ENCODE peak calls at places on chromosomes 1 and 21, in nine cellular contexts. One of them, this sample, is unnamed.

GRCh38 chr1:6348511-6349191 is 44.9 kb downstream of the ACOT7 start:
- DNase-seq in stimulated activated CD8-positive, alpha-beta memory T cell treated with anti-CD3 and anti-CD28 coated beads, Interleukin-4, amount 100 ng/mL, for 4 hours: peak
- DNase-seq in D341Med: no peak
- DNase-seq in retina: no peak
- DNase-seq in T-helper 1 cell: peak
- DNase-seq in endothelial cell: peak
- DNase-seq in aorta: no peak
- DNase-seq in germinal center: no peak
- DNase-seq in CD8-positive, alpha-beta T cell: peak
- DNase-seq in this sample: no peak

GRCh38 chr1:151908228-151908691 is 1.1 kb downstream of the THEM4 start:
- DNase-seq in stimulated activated CD8-positive, alpha-beta memory T cell treated with anti-CD3 and anti-CD28 coated beads, Interleukin-4, amount 100 ng/mL, for 4 hours: no peak
- DNase-seq in germinal center: no peak
- DNase-seq in CD8-positive, alpha-beta T cell: no peak
- DNase-seq in retina: no peak
- DNase-seq in endothelial cell: no peak
- DNase-seq in T-helper 1 cell: no peak
- DNase-seq in aorta: no peak
- DNase-seq in D341Med: no peak
- DNase-seq in this sample: no peak

GRCh38 chr1:11198851-11199628 is 9.9 kb downstream of the ANGPTL7 start:
- DNase-seq in aorta: no peak
- DNase-seq in germinal center: no peak
- DNase-seq in CD8-positive, alpha-beta T cell: no peak
- DNase-seq in D341Med: no peak
- DNase-seq in T-helper 1 cell: no peak
- DNase-seq in stimulated activated CD8-positive, alpha-beta memory T cell treated with anti-CD3 and anti-CD28 coated beads, Interleukin-4, amount 100 ng/mL, for 4 hours: no peak
- DNase-seq in retina: peak
- DNase-seq in endothelial cell: no peak
- DNase-seq in this sample: peak

GRCh38 chr1:56331892-56332567 is 247.3 kb downstream of the PLPP3 start:
- DNase-seq in T-helper 1 cell: no peak
- DNase-seq in endothelial cell: no peak
- DNase-seq in CD8-positive, alpha-beta T cell: no peak
- DNase-seq in stimulated activated CD8-positive, alpha-beta memory T cell treated with anti-CD3 and anti-CD28 coated beads, Interleukin-4, amount 100 ng/mL, for 4 hours: no peak
- DNase-seq in aorta: no peak
- DNase-seq in retina: peak
- DNase-seq in D341Med: no peak
- DNase-seq in germinal center: no peak
- DNase-seq in this sample: no peak

GRCh38 chr21:37435120-37435519 is 68.5 kb downstream of the DYRK1A start:
- DNase-seq in retina: peak
- DNase-seq in endothelial cell: peak
- DNase-seq in aorta: no peak
- DNase-seq in D341Med: peak
- DNase-seq in germinal center: peak
- DNase-seq in stimulated activated CD8-positive, alpha-beta memory T cell treated with anti-CD3 and anti-CD28 coated beads, Interleukin-4, amount 100 ng/mL, for 4 hours: no peak
- DNase-seq in T-helper 1 cell: peak
- DNase-seq in CD8-positive, alpha-beta T cell: peak
- DNase-seq in this sample: peak

GRCh38 chr1:74771913-74772515 is 39.1 kb downstream of the TYW3 start:
- DNase-seq in endothelial cell: peak
- DNase-seq in CD8-positive, alpha-beta T cell: no peak
- DNase-seq in germinal center: peak
- DNase-seq in retina: peak
- DNase-seq in stimulated activated CD8-positive, alpha-beta memory T cell treated with anti-CD3 and anti-CD28 coated beads, Interleukin-4, amount 100 ng/mL, for 4 hours: no peak
- DNase-seq in D341Med: peak
- DNase-seq in T-helper 1 cell: peak
- DNase-seq in aorta: no peak
- DNase-seq in this sample: peak

GRCh38 chr1:43359696-43360095 is 915 bp downstream of the CDC20 start:
- DNase-seq in stimulated activated CD8-positive, alpha-beta memory T cell treated with anti-CD3 and anti-CD28 coated beads, Interleukin-4, amount 100 ng/mL, for 4 hours: no peak
- DNase-seq in aorta: no peak
- DNase-seq in retina: no peak
- DNase-seq in T-helper 1 cell: no peak
- DNase-seq in CD8-positive, alpha-beta T cell: no peak
- DNase-seq in germinal center: no peak
- DNase-seq in endothelial cell: no peak
- DNase-seq in D341Med: no peak
- DNase-seq in this sample: no peak

GRCh38 chr1:24966121-24966723 is 36.1 kb upstream of the RUNX3 start:
- DNase-seq in germinal center: no peak
- DNase-seq in stimulated activated CD8-positive, alpha-beta memory T cell treated with anti-CD3 and anti-CD28 coated beads, Interleukin-4, amount 100 ng/mL, for 4 hours: no peak
- DNase-seq in endothelial cell: no peak
- DNase-seq in T-helper 1 cell: no peak
- DNase-seq in aorta: peak
- DNase-seq in retina: no peak
- DNase-seq in D341Med: no peak
- DNase-seq in CD8-positive, alpha-beta T cell: no peak
- DNase-seq in this sample: no peak

GRCh38 chr1:12556368-12556930 is 61.6 kb downstream of the DHRS3 start:
- DNase-seq in T-helper 1 cell: no peak
- DNase-seq in germinal center: no peak
- DNase-seq in D341Med: peak
- DNase-seq in stimulated activated CD8-positive, alpha-beta memory T cell treated with anti-CD3 and anti-CD28 coated beads, Interleukin-4, amount 100 ng/mL, for 4 hours: no peak
- DNase-seq in aorta: peak
- DNase-seq in CD8-positive, alpha-beta T cell: no peak
- DNase-seq in retina: no peak
- DNase-seq in endothelial cell: no peak
- DNase-seq in this sample: no peak

GRCh38 chr1:110628356-110629105 is 22.4 kb upstream of the KCNA2 start:
- DNase-seq in CD8-positive, alpha-beta T cell: no peak
- DNase-seq in stimulated activated CD8-positive, alpha-beta memory T cell treated with anti-CD3 and anti-CD28 coated beads, Interleukin-4, amount 100 ng/mL, for 4 hours: no peak
- DNase-seq in aorta: no peak
- DNase-seq in D341Med: no peak
- DNase-seq in retina: no peak
- DNase-seq in germinal center: no peak
- DNase-seq in endothelial cell: no peak
- DNase-seq in T-helper 1 cell: no peak
- DNase-seq in this sample: no peak

GRCh38 chr1:61220531-61220930 is 138.2 kb downstream of the NFIA start:
- DNase-seq in retina: no peak
- DNase-seq in CD8-positive, alpha-beta T cell: no peak
- DNase-seq in endothelial cell: no peak
- DNase-seq in stimulated activated CD8-positive, alpha-beta memory T cell treated with anti-CD3 and anti-CD28 coated beads, Interleukin-4, amount 100 ng/mL, for 4 hours: no peak
- DNase-seq in D341Med: no peak
- DNase-seq in T-helper 1 cell: no peak
- DNase-seq in aorta: no peak
- DNase-seq in germinal center: no peak
- DNase-seq in this sample: no peak

GRCh38 chr1:36148821-36149236 is 457 bp downstream of the TRAPPC3 start:
- DNase-seq in stimulated activated CD8-positive, alpha-beta memory T cell treated with anti-CD3 and anti-CD28 coated beads, Interleukin-4, amount 100 ng/mL, for 4 hours: no peak
- DNase-seq in CD8-positive, alpha-beta T cell: no peak
- DNase-seq in D341Med: no peak
- DNase-seq in aorta: no peak
- DNase-seq in germinal center: no peak
- DNase-seq in endothelial cell: no peak
- DNase-seq in retina: no peak
- DNase-seq in T-helper 1 cell: no peak
- DNase-seq in this sample: no peak

GRCh38 chr1:156356875-156357534 is 12.0 kb upstream of the RHBG start:
- DNase-seq in germinal center: peak
- DNase-seq in T-helper 1 cell: peak
- DNase-seq in D341Med: peak
- DNase-seq in endothelial cell: peak
- DNase-seq in aorta: no peak
- DNase-seq in CD8-positive, alpha-beta T cell: peak
- DNase-seq in retina: peak
- DNase-seq in stimulated activated CD8-positive, alpha-beta memory T cell treated with anti-CD3 and anti-CD28 coated beads, Interleukin-4, amount 100 ng/mL, for 4 hours: peak
- DNase-seq in this sample: peak

GRCh38 chr1:173413271-173413707 is 63.8 kb upstream of the PRDX6 start:
- DNase-seq in T-helper 1 cell: no peak
- DNase-seq in CD8-positive, alpha-beta T cell: no peak
- DNase-seq in aorta: no peak
- DNase-seq in stimulated activated CD8-positive, alpha-beta memory T cell treated with anti-CD3 and anti-CD28 coated beads, Interleukin-4, amount 100 ng/mL, for 4 hours: no peak
- DNase-seq in germinal center: no peak
- DNase-seq in endothelial cell: no peak
- DNase-seq in D341Med: no peak
- DNase-seq in retina: no peak
- DNase-seq in this sample: no peak

GRCh38 chr1:67953301-67953700 is 97.1 kb downstream of the DIRAS3 start:
- DNase-seq in germinal center: no peak
- DNase-seq in retina: no peak
- DNase-seq in T-helper 1 cell: no peak
- DNase-seq in aorta: no peak
- DNase-seq in CD8-positive, alpha-beta T cell: no peak
- DNase-seq in D341Med: no peak
- DNase-seq in endothelial cell: no peak
- DNase-seq in stimulated activated CD8-positive, alpha-beta memory T cell treated with anti-CD3 and anti-CD28 coated beads, Interleukin-4, amount 100 ng/mL, for 4 hours: no peak
- DNase-seq in this sample: no peak

GRCh38 chr1:167501513-167502191 is 16.7 kb downstream of the CD247 start:
- DNase-seq in stimulated activated CD8-positive, alpha-beta memory T cell treated with anti-CD3 and anti-CD28 coated beads, Interleukin-4, amount 100 ng/mL, for 4 hours: no peak
- DNase-seq in D341Med: peak
- DNase-seq in endothelial cell: no peak
- DNase-seq in germinal center: peak
- DNase-seq in T-helper 1 cell: no peak
- DNase-seq in CD8-positive, alpha-beta T cell: no peak
- DNase-seq in retina: no peak
- DNase-seq in aorta: no peak
- DNase-seq in this sample: no peak

GRCh38 chr1:21764615-21765423 is 18.1 kb downstream of the USP48 start:
- DNase-seq in germinal center: no peak
- DNase-seq in CD8-positive, alpha-beta T cell: no peak
- DNase-seq in T-helper 1 cell: no peak
- DNase-seq in endothelial cell: no peak
- DNase-seq in stimulated activated CD8-positive, alpha-beta memory T cell treated with anti-CD3 and anti-CD28 coated beads, Interleukin-4, amount 100 ng/mL, for 4 hours: no peak
- DNase-seq in D341Med: no peak
- DNase-seq in aorta: peak
- DNase-seq in retina: no peak
- DNase-seq in this sample: no peak

GRCh38 chr1:241542199-241542907 is 10.2 kb downstream of the KMO start:
- DNase-seq in T-helper 1 cell: no peak
- DNase-seq in stimulated activated CD8-positive, alpha-beta memory T cell treated with anti-CD3 and anti-CD28 coated beads, Interleukin-4, amount 100 ng/mL, for 4 hours: no peak
- DNase-seq in retina: no peak
- DNase-seq in germinal center: peak
- DNase-seq in CD8-positive, alpha-beta T cell: no peak
- DNase-seq in aorta: no peak
- DNase-seq in endothelial cell: no peak
- DNase-seq in D341Med: no peak
- DNase-seq in this sample: no peak

GRCh38 chr1:245398180-245398579 is 243.4 kb downstream of the KIF26B start:
- DNase-seq in germinal center: no peak
- DNase-seq in aorta: no peak
- DNase-seq in D341Med: no peak
- DNase-seq in T-helper 1 cell: no peak
- DNase-seq in CD8-positive, alpha-beta T cell: no peak
- DNase-seq in retina: no peak
- DNase-seq in stimulated activated CD8-positive, alpha-beta memory T cell treated with anti-CD3 and anti-CD28 coated beads, Interleukin-4, amount 100 ng/mL, for 4 hours: no peak
- DNase-seq in endothelial cell: no peak
- DNase-seq in this sample: no peak

GRCh38 chr1:156524985-156525590 is 24.5 kb upstream of the MEF2D start:
- DNase-seq in T-helper 1 cell: no peak
- DNase-seq in CD8-positive, alpha-beta T cell: no peak
- DNase-seq in germinal center: peak
- DNase-seq in stimulated activated CD8-positive, alpha-beta memory T cell treated with anti-CD3 and anti-CD28 coated beads, Interleukin-4, amount 100 ng/mL, for 4 hours: no peak
- DNase-seq in retina: peak
- DNase-seq in endothelial cell: no peak
- DNase-seq in D341Med: no peak
- DNase-seq in aorta: no peak
- DNase-seq in this sample: no peak

GRCh38 chr1:8910331-8910730 is 31.8 kb upstream of the ENO1 start:
- DNase-seq in germinal center: no peak
- DNase-seq in T-helper 1 cell: no peak
- DNase-seq in D341Med: no peak
- DNase-seq in CD8-positive, alpha-beta T cell: no peak
- DNase-seq in endothelial cell: no peak
- DNase-seq in aorta: no peak
- DNase-seq in retina: no peak
- DNase-seq in stimulated activated CD8-positive, alpha-beta memory T cell treated with anti-CD3 and anti-CD28 coated beads, Interleukin-4, amount 100 ng/mL, for 4 hours: no peak
- DNase-seq in this sample: no peak

GRCh38 chr21:35932232-35932911 is 128.0 kb downstream of the SETD4 start:
- DNase-seq in aorta: no peak
- DNase-seq in stimulated activated CD8-positive, alpha-beta memory T cell treated with anti-CD3 and anti-CD28 coated beads, Interleukin-4, amount 100 ng/mL, for 4 hours: no peak
- DNase-seq in germinal center: peak
- DNase-seq in D341Med: no peak
- DNase-seq in retina: peak
- DNase-seq in T-helper 1 cell: no peak
- DNase-seq in endothelial cell: no peak
- DNase-seq in CD8-positive, alpha-beta T cell: no peak
- DNase-seq in this sample: peak

GRCh38 chr1:196180847-196181593 is 427.2 kb downstream of the KCNT2 start:
- DNase-seq in endothelial cell: no peak
- DNase-seq in stimulated activated CD8-positive, alpha-beta memory T cell treated with anti-CD3 and anti-CD28 coated beads, Interleukin-4, amount 100 ng/mL, for 4 hours: no peak
- DNase-seq in germinal center: no peak
- DNase-seq in D341Med: no peak
- DNase-seq in T-helper 1 cell: no peak
- DNase-seq in CD8-positive, alpha-beta T cell: no peak
- DNase-seq in aorta: no peak
- DNase-seq in retina: no peak
- DNase-seq in this sample: no peak

GRCh38 chr1:213821943-213822334 is 165.8 kb upstream of the PROX1 start:
- DNase-seq in endothelial cell: no peak
- DNase-seq in aorta: no peak
- DNase-seq in retina: no peak
- DNase-seq in D341Med: no peak
- DNase-seq in stimulated activated CD8-positive, alpha-beta memory T cell treated with anti-CD3 and anti-CD28 coated beads, Interleukin-4, amount 100 ng/mL, for 4 hours: no peak
- DNase-seq in CD8-positive, alpha-beta T cell: no peak
- DNase-seq in T-helper 1 cell: no peak
- DNase-seq in germinal center: no peak
- DNase-seq in this sample: no peak

GRCh38 chr1:96233422-96233821 is 488.2 kb upstream of the PTBP2 start:
- DNase-seq in CD8-positive, alpha-beta T cell: no peak
- DNase-seq in endothelial cell: no peak
- DNase-seq in germinal center: no peak
- DNase-seq in stimulated activated CD8-positive, alpha-beta memory T cell treated with anti-CD3 and anti-CD28 coated beads, Interleukin-4, amount 100 ng/mL, for 4 hours: no peak
- DNase-seq in D341Med: no peak
- DNase-seq in T-helper 1 cell: no peak
- DNase-seq in retina: no peak
- DNase-seq in aorta: no peak
- DNase-seq in this sample: no peak

GRCh38 chr1:150410582-150411101 is 46.7 kb downstream of the RPRD2 start:
- DNase-seq in T-helper 1 cell: no peak
- DNase-seq in germinal center: no peak
- DNase-seq in D341Med: no peak
- DNase-seq in retina: no peak
- DNase-seq in aorta: no peak
- DNase-seq in CD8-positive, alpha-beta T cell: no peak
- DNase-seq in stimulated activated CD8-positive, alpha-beta memory T cell treated with anti-CD3 and anti-CD28 coated beads, Interleukin-4, amount 100 ng/mL, for 4 hours: no peak
- DNase-seq in endothelial cell: no peak
- DNase-seq in this sample: no peak

This sample was measured in NCI-H748 treated with DMSO at 0.1 percent for 48 hours.